ENCODE peak calls at places on chromosomes 7 and 10, in eight cellular contexts. W is lower leg skin, R is cardiac muscle cell, E is astrocyte of the spinal cord, U is GM13977, A is PC-9, G is heart right ventricle, X is colonic mucosa. L is an unnamed sample.

GRCh38 chr10:51436805-51437204 is 262.6 kb downstream of the CSTF2T start:
- DNase-seq in W (no peak), R (no peak), E (no peak), U (no peak), A (no peak), G (no peak), X (no peak), L (no peak)

GRCh38 chr7:28355553-28356319 is 56.6 kb upstream of the CREB5 start:
- DNase-seq in W (no peak), R (no peak), E (no peak), U (no peak), A (peak), G (no peak), X (no peak), L (no peak)

GRCh38 chr10:118922226-118922625 is 107.3 kb upstream of the NANOS1 start:
- DNase-seq in W (no peak), R (no peak), E (peak), U (no peak), A (no peak), G (no peak), X (peak), L (no peak)

GRCh38 chr10:128557149-128557548 is 430.9 kb upstream of the MKI67 start:
- DNase-seq in W (no peak), R (no peak), E (no peak), U (no peak), A (no peak), G (no peak), X (no peak), L (no peak)

GRCh38 chr10:7306147-7306546 is 104.7 kb downstream of the SFMBT2 start:
- DNase-seq in W (no peak), R (no peak), E (no peak), U (no peak), A (no peak), G (no peak), X (no peak), L (no peak)

GRCh38 chr10:69901022-69901421 is 99.3 kb downstream of the COL13A1 start:
- DNase-seq in W (no peak), R (no peak), E (no peak), U (no peak), A (no peak), G (no peak), X (no peak), L (no peak)

GRCh38 chr10:88086187-88086954 is 222.9 kb downstream of the PTEN start:
- DNase-seq in W (no peak), R (peak), E (no peak), U (no peak), A (no peak), G (no peak), X (no peak), L (no peak)

GRCh38 chr7:33183504-33183903 is 54.1 kb downstream of the BBS9 start:
- DNase-seq in W (no peak), R (peak), E (no peak), U (no peak), A (no peak), G (no peak), X (no peak), L (no peak)

GRCh38 chr10:8776926-8777625 is 722.6 kb downstream of the GATA3 start:
- DNase-seq in W (no peak), R (no peak), E (no peak), U (no peak), A (no peak), G (no peak), X (no peak), L (no peak)

GRCh38 chr7:122802211-122802833 is 83.9 kb downstream of the CADPS2 start:
- DNase-seq in W (peak), R (no peak), E (no peak), U (no peak), A (no peak), G (no peak), X (no peak), L (no peak)

GRCh38 chr10:125389648-125390047 is 229.3 kb upstream of the CTBP2 start:
- DNase-seq in W (no peak), R (no peak), E (no peak), U (no peak), A (no peak), G (no peak), X (no peak), L (no peak)

GRCh38 chr7:4819450-4820404 is 42.1 kb downstream of the PAPOLB start:
- DNase-seq in W (no peak), R (no peak), E (no peak), U (no peak), A (no peak), G (peak), X (no peak), L (no peak)

GRCh38 chr7:102444961-102445673 is 11.7 kb downstream of the ORAI2 start:
- DNase-seq in W (no peak), R (no peak), E (no peak), U (peak), A (no peak), G (no peak), X (no peak), L (no peak)

GRCh38 chr10:69224862-69225657 is 4.9 kb downstream of the HKDC1 start:
- DNase-seq in W (no peak), R (no peak), E (no peak), U (no peak), A (peak), G (no peak), X (no peak), L (no peak)

GRCh38 chr7:28861825-28862224 is 96.3 kb downstream of the TRIL start:
- DNase-seq in W (no peak), R (peak), E (no peak), U (no peak), A (no peak), G (no peak), X (no peak), L (no peak)

GRCh38 chr7:135160858-135161653 is 9.5 kb downstream of the CYREN start:
- DNase-seq in W (no peak), R (no peak), E (peak), U (peak), A (no peak), G (no peak), X (no peak), L (no peak)

GRCh38 chr7:55420535-55420934 is 55.4 kb downstream of the LANCL2 start:
- DNase-seq in W (no peak), R (no peak), E (no peak), U (no peak), A (no peak), G (no peak), X (no peak), L (no peak)

GRCh38 chr7:102992820-102993531 is 80.2 kb downstream of the LRRC17 start:
- DNase-seq in W (no peak), R (no peak), E (peak), U (no peak), A (peak), G (no peak), X (peak), L (no peak)

GRCh38 chr7:100602889-100603696 is 930 bp downstream of the PCOLCE start:
- DNase-seq in W (peak), R (peak), E (peak), U (no peak), A (no peak), G (peak), X (peak), L (peak)

GRCh38 chr7:27175005-27175625 is 995 bp upstream of the HOXA10 start:
- DNase-seq in W (no peak), R (no peak), E (no peak), U (no peak), A (no peak), G (no peak), X (peak), L (no peak)

GRCh38 chr10:49650724-49651034 is 28.8 kb upstream of the C10orf53 start:
- DNase-seq in W (peak), R (no peak), E (no peak), U (no peak), A (no peak), G (no peak), X (no peak), L (no peak)

GRCh38 chr10:78353636-78354035 is 320.0 kb downstream of the RPS24 start:
- DNase-seq in W (no peak), R (no peak), E (no peak), U (no peak), A (no peak), G (no peak), X (no peak), L (no peak)
- TF ChIP-seq CTCF in W (no peak), R (no peak), E (no peak), U (no peak), A (no peak), G (no peak), X (no peak), L (no peak)

DNA sequence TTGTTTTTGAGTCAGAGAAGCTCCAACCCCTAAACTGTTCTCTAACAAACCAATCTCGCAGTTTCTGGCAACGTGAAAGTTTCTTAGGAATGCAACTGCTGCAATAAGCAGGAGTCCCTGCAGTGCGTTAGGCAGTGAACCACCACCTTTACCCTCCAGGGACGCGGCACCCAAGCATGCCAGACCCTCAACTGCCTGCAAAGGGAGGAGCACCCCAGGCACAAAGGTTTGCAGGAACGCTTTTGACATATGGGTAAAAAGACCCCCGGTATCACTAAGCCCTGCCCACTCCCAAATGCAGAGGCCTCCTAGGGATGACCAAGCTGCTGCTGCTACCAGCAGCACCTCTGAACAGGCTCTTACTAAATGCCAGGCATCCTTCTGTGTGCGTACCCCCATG is 4.7 kb downstream of the TBRG4 start:
- DNase-seq in W (no peak), R (no peak), E (no peak), U (no peak), A (no peak), G (no peak), X (no peak), L (no peak)
- TF ChIP-seq CTCF in W (no peak), R (no peak), E (no peak), U (no peak), A (no peak), G (no peak), X (no peak), L (no peak)

GRCh38 chr7:99383203-99383602 is 8.7 kb downstream of the ARPC1B start:
- DNase-seq in W (no peak), R (no peak), E (no peak), U (no peak), A (no peak), G (no peak), X (no peak), L (no peak)

GRCh38 chr7:99381664-99382075 is 7.1 kb downstream of the ARPC1B start:
- DNase-seq in W (no peak), R (no peak), E (no peak), U (no peak), A (no peak), G (peak), X (no peak), L (no peak)

GRCh38 chr7:99385564-99385963 is 11.0 kb downstream of the ARPC1B start:
- DNase-seq in W (no peak), R (no peak), E (no peak), U (no peak), A (no peak), G (no peak), X (no peak), L (no peak)

GRCh38 chr7:99384523-99384922 is 10.0 kb downstream of the ARPC1B start:
- DNase-seq in W (no peak), R (no peak), E (no peak), U (no peak), A (no peak), G (no peak), X (no peak), L (no peak)

GRCh38 chr7:99383791-99384370 is 9.4 kb downstream of the ARPC1B start:
- DNase-seq in W (no peak), R (no peak), E (no peak), U (no peak), A (no peak), G (no peak), X (no peak), L (no peak)
- TF ChIP-seq CTCF in W (no peak), R (no peak), E (no peak), U (no peak), A (no peak), G (no peak), X (no peak), L (no peak)

DNA sequence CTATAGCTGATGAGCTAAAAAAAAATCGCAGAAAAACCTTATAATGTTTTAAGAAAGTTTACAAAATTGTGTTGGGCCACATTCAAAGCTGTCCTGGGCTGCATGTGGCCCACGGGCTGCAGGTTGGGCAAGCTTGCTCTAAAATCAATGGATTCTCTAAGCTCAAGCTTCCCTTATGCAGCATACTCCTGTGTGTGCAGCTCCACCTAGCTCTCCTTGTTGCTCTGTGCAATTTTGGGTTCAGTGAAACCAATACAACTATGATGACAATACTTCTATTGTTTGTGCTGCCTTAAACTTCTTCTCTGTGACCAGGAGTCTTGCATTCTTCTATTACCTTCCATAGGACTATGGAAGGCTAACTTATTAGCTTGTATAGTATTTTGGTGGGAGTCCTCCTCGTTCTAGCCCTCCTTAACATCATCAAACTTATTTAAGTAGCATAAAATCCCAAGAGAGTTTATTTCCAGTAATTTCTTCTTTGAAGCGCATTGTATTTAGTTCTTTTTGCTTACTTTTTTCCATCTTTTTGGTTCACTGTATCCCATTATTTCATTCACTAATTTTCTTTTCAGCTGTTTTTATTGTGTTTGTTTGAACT is 170.9 kb upstream of the SMIM30 start:
- DNase-seq in W (no peak), R (peak), E (peak), U (peak), A (no peak), G (no peak), X (no peak), L (no peak)
- TF ChIP-seq CTCF in W (no peak), R (peak), E (peak), U (peak), A (peak), G (peak), X (no peak), L (peak)